ENCODE peak calls at places on chromosomes 12 and 14, in nine cellular contexts. One of them, this sample, is unnamed.

GRCh38 chr14:32434180-32434579 is 105.1 kb downstream of the AKAP6 start:
- DNase-seq in NCI-H2081: no peak
- DNase-seq in RWPE1: no peak
- DNase-seq in dermis blood vessel endothelial cell: no peak
- DNase-seq in AG10803: no peak
- DNase-seq in NCI-H748 treated with DMSO at 0.1 percent for 48 hours: no peak
- DNase-seq in stimulated activated CD4-positive, alpha-beta T cell treated with anti-CD3 and anti-CD28 coated beads, Interleukin-2, amount 100 ng/mL, for 24 hours: no peak
- DNase-seq in RPMI7951: no peak
- DNase-seq in NAMALWA: no peak
- DNase-seq in this sample: no peak

GRCh38 chr14:84074626-84075025 is 1455.3 kb upstream of the FLRT2 start:
- DNase-seq in dermis blood vessel endothelial cell: peak
- DNase-seq in NAMALWA: no peak
- DNase-seq in NCI-H748 treated with DMSO at 0.1 percent for 48 hours: no peak
- DNase-seq in stimulated activated CD4-positive, alpha-beta T cell treated with anti-CD3 and anti-CD28 coated beads, Interleukin-2, amount 100 ng/mL, for 24 hours: no peak
- DNase-seq in AG10803: no peak
- DNase-seq in RWPE1: no peak
- DNase-seq in RPMI7951: no peak
- DNase-seq in NCI-H2081: no peak
- DNase-seq in this sample: no peak

GRCh38 chr12:131853832-131854797 is 25.9 kb downstream of the MMP17 start:
- DNase-seq in RPMI7951: peak
- DNase-seq in NCI-H748 treated with DMSO at 0.1 percent for 48 hours: no peak
- DNase-seq in stimulated activated CD4-positive, alpha-beta T cell treated with anti-CD3 and anti-CD28 coated beads, Interleukin-2, amount 100 ng/mL, for 24 hours: no peak
- DNase-seq in RWPE1: no peak
- DNase-seq in AG10803: no peak
- DNase-seq in NAMALWA: no peak
- DNase-seq in dermis blood vessel endothelial cell: no peak
- DNase-seq in NCI-H2081: no peak
- DNase-seq in this sample: no peak

GRCh38 chr12:39173689-39174088 is 268.3 kb upstream of the CPNE8 start:
- DNase-seq in AG10803: no peak
- DNase-seq in NCI-H748 treated with DMSO at 0.1 percent for 48 hours: no peak
- DNase-seq in NAMALWA: no peak
- DNase-seq in stimulated activated CD4-positive, alpha-beta T cell treated with anti-CD3 and anti-CD28 coated beads, Interleukin-2, amount 100 ng/mL, for 24 hours: no peak
- DNase-seq in RWPE1: no peak
- DNase-seq in RPMI7951: no peak
- DNase-seq in dermis blood vessel endothelial cell: no peak
- DNase-seq in NCI-H2081: no peak
- DNase-seq in this sample: no peak

GRCh38 chr12:108609535-108610335 is 11.9 kb upstream of the TMEM119 start:
- DNase-seq in NCI-H2081: no peak
- DNase-seq in RPMI7951: peak
- DNase-seq in RWPE1: no peak
- DNase-seq in AG10803: peak
- DNase-seq in dermis blood vessel endothelial cell: no peak
- DNase-seq in NCI-H748 treated with DMSO at 0.1 percent for 48 hours: no peak
- DNase-seq in NAMALWA: no peak
- DNase-seq in stimulated activated CD4-positive, alpha-beta T cell treated with anti-CD3 and anti-CD28 coated beads, Interleukin-2, amount 100 ng/mL, for 24 hours: no peak
- DNase-seq in this sample: peak

GRCh38 chr12:57619434-57620244 is 8.4 kb downstream of the ARHGEF25 start:
- DNase-seq in AG10803: no peak
- DNase-seq in NCI-H748 treated with DMSO at 0.1 percent for 48 hours: no peak
- DNase-seq in NCI-H2081: no peak
- DNase-seq in stimulated activated CD4-positive, alpha-beta T cell treated with anti-CD3 and anti-CD28 coated beads, Interleukin-2, amount 100 ng/mL, for 24 hours: peak
- DNase-seq in RWPE1: no peak
- DNase-seq in NAMALWA: no peak
- DNase-seq in RPMI7951: no peak
- DNase-seq in dermis blood vessel endothelial cell: no peak
- DNase-seq in this sample: no peak

GRCh38 chr14:50677527-50678063 is 9.5 kb upstream of the SAV1 start:
- DNase-seq in dermis blood vessel endothelial cell: peak
- DNase-seq in AG10803: peak
- DNase-seq in NCI-H2081: no peak
- DNase-seq in stimulated activated CD4-positive, alpha-beta T cell treated with anti-CD3 and anti-CD28 coated beads, Interleukin-2, amount 100 ng/mL, for 24 hours: no peak
- DNase-seq in RPMI7951: peak
- DNase-seq in NAMALWA: no peak
- DNase-seq in NCI-H748 treated with DMSO at 0.1 percent for 48 hours: no peak
- DNase-seq in RWPE1: peak
- DNase-seq in this sample: peak

GRCh38 chr14:91365552-91365951 is 52.1 kb downstream of the CCDC88C start:
- DNase-seq in stimulated activated CD4-positive, alpha-beta T cell treated with anti-CD3 and anti-CD28 coated beads, Interleukin-2, amount 100 ng/mL, for 24 hours: no peak
- DNase-seq in RWPE1: no peak
- DNase-seq in NAMALWA: no peak
- DNase-seq in NCI-H2081: no peak
- DNase-seq in AG10803: no peak
- DNase-seq in RPMI7951: no peak
- DNase-seq in dermis blood vessel endothelial cell: no peak
- DNase-seq in NCI-H748 treated with DMSO at 0.1 percent for 48 hours: no peak
- DNase-seq in this sample: no peak

GRCh38 chr12:126727656-126728055 is 1539.3 kb upstream of the TMEM132C start:
- DNase-seq in NCI-H748 treated with DMSO at 0.1 percent for 48 hours: no peak
- DNase-seq in NCI-H2081: no peak
- DNase-seq in stimulated activated CD4-positive, alpha-beta T cell treated with anti-CD3 and anti-CD28 coated beads, Interleukin-2, amount 100 ng/mL, for 24 hours: no peak
- DNase-seq in dermis blood vessel endothelial cell: no peak
- DNase-seq in NAMALWA: no peak
- DNase-seq in RWPE1: no peak
- DNase-seq in RPMI7951: no peak
- DNase-seq in AG10803: no peak
- DNase-seq in this sample: no peak

GRCh38 chr12:124110372-124110883 is 137.4 kb downstream of the ZNF664 start:
- DNase-seq in NCI-H2081: no peak
- DNase-seq in RPMI7951: no peak
- DNase-seq in AG10803: no peak
- DNase-seq in NAMALWA: no peak
- DNase-seq in stimulated activated CD4-positive, alpha-beta T cell treated with anti-CD3 and anti-CD28 coated beads, Interleukin-2, amount 100 ng/mL, for 24 hours: no peak
- DNase-seq in NCI-H748 treated with DMSO at 0.1 percent for 48 hours: no peak
- DNase-seq in dermis blood vessel endothelial cell: peak
- DNase-seq in RWPE1: no peak
- DNase-seq in this sample: no peak

GRCh38 chr12:125797421-125798175 is 732.4 kb downstream of the AACS start:
- DNase-seq in NCI-H2081: no peak
- DNase-seq in dermis blood vessel endothelial cell: no peak
- DNase-seq in NAMALWA: no peak
- DNase-seq in RPMI7951: peak
- DNase-seq in NCI-H748 treated with DMSO at 0.1 percent for 48 hours: no peak
- DNase-seq in stimulated activated CD4-positive, alpha-beta T cell treated with anti-CD3 and anti-CD28 coated beads, Interleukin-2, amount 100 ng/mL, for 24 hours: no peak
- DNase-seq in RWPE1: no peak
- DNase-seq in AG10803: no peak
- DNase-seq in this sample: no peak